ENCODE peak calls at places on chromosomes 13 and 19, in six cellular contexts. P is kidney, J is foreskin fibroblast, Z is uterus, V is PC-3, K is heart left ventricle. D is an unnamed sample.

GRCh38 chr19:19171821-19172532 is 1.9 kb upstream of the MEF2B start:
- DNase-seq in Z (no peak), J (peak; percentile 57), P (no peak), V (no peak), K (no peak), D (no peak)

GRCh38 chr13:46871557-46871956 is 25.3 kb downstream of the HTR2A start:
- DNase-seq in Z (no peak), P (no peak), J (no peak), V (no peak), K (no peak), D (no peak)

GRCh38 chr13:19863323-19864017 is at the start of gene ZMYM5:
- DNase-seq in V (peak; percentile 99), K (peak; percentile 100), Z (peak; percentile 98), J (peak; percentile 100), P (peak; percentile 100), D (peak; percentile 99)

GRCh38 chr19:1098177-1099051 is 3.2 kb upstream of the POLR2E start:
- DNase-seq in V (peak; percentile 85), Z (no peak), P (no peak), K (no peak), J (peak; percentile 32), D (peak; percentile 88)

GRCh38 chr13:110944121-110944967 is 29.5 kb upstream of the ANKRD10 start:
- DNase-seq in Z (no peak), P (no peak), V (peak; percentile 70), J (peak; percentile 73), K (no peak), D (no peak)

GRCh38 chr19:33697766-33698165 is 76.0 kb downstream of the CHST8 start:
- DNase-seq in V (no peak), P (no peak), J (no peak), K (no peak), Z (no peak), D (peak; percentile 55)

GRCh38 chr19:51440052-51440451 is 18.2 kb downstream of the SIGLEC8 start:
- DNase-seq in K (no peak), J (no peak), Z (no peak), V (no peak), P (peak; percentile 17), D (no peak)

GRCh38 chr13:102227696-102228095 is 174.2 kb downstream of the FGF14 start:
- DNase-seq in Z (no peak), P (no peak), V (no peak), J (no peak), K (no peak), D (no peak)

GRCh38 chr13:49046002-49046401 is 70.3 kb downstream of the FNDC3A start:
- DNase-seq in K (no peak), P (no peak), Z (no peak), J (no peak), V (no peak), D (no peak)

GRCh38 chr13:47603365-47603764 is 397.7 kb downstream of the SUCLA2 start:
- DNase-seq in P (no peak), J (no peak), V (no peak), Z (no peak), K (no peak), D (no peak)

GRCh38 chr13:93559718-93560117 is 333.1 kb downstream of the GPC6 start:
- DNase-seq in Z (no peak), V (peak; percentile 94), K (no peak), P (no peak), J (peak; percentile 55), D (no peak)

GRCh38 chr19:41913476-41914190 is 14.6 kb downstream of the ERFL start:
- DNase-seq in P (no peak), V (no peak), Z (no peak), J (no peak), K (no peak), D (no peak)

GRCh38 chr19:41912899-41913475 is 15.3 kb downstream of the ERFL start:
- DNase-seq in P (no peak), Z (no peak), K (no peak), J (no peak), V (no peak), D (no peak)

GRCh38 chr19:41910240-41910991 is 17.8 kb downstream of the ERFL start:
- DNase-seq in J (no peak), Z (no peak), K (no peak), V (no peak), P (peak; percentile 50), D (no peak)

GRCh38 chr19:41910992-41911888 is 17.0 kb downstream of the ERFL start:
- DNase-seq in P (peak; percentile 54), J (no peak), Z (no peak), K (no peak), V (no peak), D (no peak)

GRCh38 chr19:41911889-41912731 is 16.1 kb downstream of the ERFL start:
- DNase-seq in J (no peak), K (no peak), Z (no peak), P (peak; percentile 65), V (no peak), D (no peak)
- H3K4me3 ChIP-seq in J (no peak overlapping the region), K (no peak overlapping the region), Z (no peak overlapping the region), P (no peak overlapping the region), V (no peak overlapping the region), D (no peak overlapping the region)

DNA sequence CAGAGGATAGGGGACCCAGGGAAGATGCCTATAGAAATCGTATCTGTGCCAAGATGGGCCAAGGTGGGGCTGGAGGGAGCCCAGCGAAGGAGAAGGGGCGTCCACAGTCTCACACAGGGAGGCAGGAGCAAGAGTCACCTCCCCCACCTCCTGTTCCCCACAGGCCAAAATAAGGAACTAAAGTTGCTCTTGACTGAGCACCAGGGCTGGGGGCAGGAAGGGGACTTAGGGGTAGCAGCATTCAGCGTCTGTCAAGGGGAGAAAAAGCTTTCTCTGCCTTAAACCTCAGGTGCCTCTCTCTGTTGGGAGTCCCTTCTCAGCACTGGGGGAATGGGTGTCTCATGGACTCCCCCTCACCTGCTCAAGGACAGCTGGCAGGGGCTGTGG is 404 bp downstream of the CD79A start:
- DNase-seq in P (no peak), J (no peak), Z (no peak), V (no peak), K (no peak), D (no peak)
- H3K4me3 ChIP-seq in P (no peak overlapping the region), J (no peak overlapping the region), Z (no peak overlapping the region), V (no peak overlapping the region), K (no peak overlapping the region), D (no peak overlapping the region)

GRCh38 chr19:55636723-55637122 is 4.1 kb upstream of the ZNF580 start:
- DNase-seq in Z (no peak), J (no peak), P (peak; percentile 39), V (no peak), K (no peak), D (no peak)
- H3K4me3 ChIP-seq in Z (no peak overlapping the region), J (peak overlapping the region; percentile 92), P (peak overlapping the region; percentile 95), V (peak overlapping the region; percentile 99), K (no peak overlapping the region), D (peak overlapping the region; percentile 98)

GRCh38 chr19:49802836-49803528 is 10.1 kb downstream of the FUZ start:
- DNase-seq in K (no peak), P (peak; percentile 75), Z (peak; percentile 44), J (no peak), V (no peak), D (no peak)
- H3K4me3 ChIP-seq in K (peak overlapping the region; percentile 53), P (peak overlapping the region; percentile 21), Z (no peak overlapping the region), J (no peak overlapping the region), V (no peak overlapping the region), D (peak overlapping the region; percentile 37)

DNA sequence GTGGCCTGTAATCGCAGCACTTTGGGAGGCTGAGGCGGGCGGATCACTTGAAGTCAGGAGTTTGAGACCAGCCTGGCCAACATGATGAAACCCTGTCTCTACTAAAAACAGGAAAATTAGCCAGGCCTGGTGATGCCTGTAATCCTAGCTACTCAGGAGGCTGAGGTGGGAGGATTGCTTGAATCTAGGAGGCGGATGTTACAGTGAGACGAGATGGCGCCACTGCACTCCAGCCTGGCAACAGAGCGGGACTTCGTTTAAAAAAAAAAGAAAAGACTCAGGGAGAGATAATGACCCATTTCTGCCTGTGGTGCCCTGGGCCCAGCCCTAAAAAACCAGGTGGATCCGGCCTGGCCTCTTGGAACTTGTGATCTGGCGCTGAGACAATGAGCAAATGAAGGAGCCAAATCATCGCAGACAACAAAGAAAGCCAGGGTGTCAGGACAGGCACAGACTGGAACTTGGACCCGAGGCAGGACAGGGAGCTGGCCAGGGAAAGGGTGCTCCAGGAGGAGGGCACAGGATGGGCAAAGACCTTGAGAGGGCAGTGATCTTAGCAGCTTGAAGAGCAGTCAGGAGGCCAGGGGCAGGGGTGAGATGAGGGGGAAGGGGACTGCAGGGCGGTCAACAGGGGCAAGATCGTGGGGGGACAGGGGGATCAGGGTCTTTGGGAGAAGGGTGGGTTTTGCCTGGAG is 963 bp upstream of the JAK3 start:
- DNase-seq in K (no peak), Z (no peak), P (no peak), V (no peak), J (no peak), D (no peak)
- H3K4me3 ChIP-seq in K (no peak overlapping the region), Z (no peak overlapping the region), P (no peak overlapping the region), V (no peak overlapping the region), J (no peak overlapping the region), D (no peak overlapping the region)

GRCh38 chr19:2422951-2423880 is 4.2 kb downstream of the TIMM13 start:
- DNase-seq in J (no peak), K (no peak), Z (no peak), P (no peak), V (no peak), D (no peak)

GRCh38 chr19:2423913-2424685 is 3.3 kb downstream of the TIMM13 start:
- DNase-seq in K (no peak), V (no peak), J (no peak), Z (no peak), P (no peak), D (peak; percentile 61)

GRCh38 chr19:2425622-2426581 is 1.5 kb downstream of the TIMM13 start:
- DNase-seq in J (no peak), V (no peak), K (no peak), P (no peak), Z (no peak), D (no peak)

GRCh38 chr19:2426661-2427322 is 594 bp downstream of the TIMM13 start:
- DNase-seq in Z (no peak), J (peak; percentile 30), K (no peak), V (peak; percentile 45), P (peak; percentile 87), D (no peak)

GRCh38 chr19:2424686-2425621 is 2.4 kb downstream of the TIMM13 start:
- DNase-seq in Z (no peak), P (no peak), V (peak; percentile 66), K (no peak), J (peak; percentile 64), D (peak; percentile 68)
- H3K4me3 ChIP-seq in Z (no peak overlapping the region), P (no peak overlapping the region), V (peak overlapping the region; percentile 97), K (peak overlapping the region; percentile 3), J (peak overlapping the region; percentile 24), D (peak overlapping the region; percentile 31)

GRCh38 chr19:18104793-18105131 is 7.2 kb downstream of the MAST3 start:
- DNase-seq in Z (no peak), P (no peak), K (no peak), J (no peak), V (no peak), D (no peak)
- H3K4me3 ChIP-seq in Z (no peak overlapping the region), P (peak overlapping the region; percentile 83), K (peak overlapping the region; percentile 45), J (peak overlapping the region; percentile 51), V (peak overlapping the region; percentile 61), D (peak overlapping the region; percentile 45)

D was measured in suprapubic skin.